ENCODE peak calls at places on chromosomes 4 and X, in four cellular contexts. Y is breast epithelium, Q is colonic mucosa, A is HCT116. G is an unnamed sample. For H3K9me3, the result is how much of the 10 kb centered on the place peaks cover.

GRCh38 chrX:39582091-39582490 is 515.7 kb downstream of the BCOR start:
- DNase-seq in Y (no peak), Q (no peak), A (peak), G (no peak)

GRCh38 chr4:2578106-2578505 is 41.7 kb downstream of the FAM193A start:
- DNase-seq in Y (no peak), Q (no peak), A (no peak), G (no peak)

GRCh38 chr4:1783011-1783410 is 10.1 kb upstream of the FGFR3 start:
- DNase-seq in Y (no peak), Q (no peak), A (no peak), G (no peak)

GRCh38 chr4:23827971-23828680 is 61.7 kb downstream of the PPARGC1A start:
- DNase-seq in Y (no peak), Q (no peak), A (no peak), G (no peak)

GRCh38 chr4:58807843-58808605 is 1697.8 kb upstream of the IGFBP7 start:
- DNase-seq in Y (no peak), Q (no peak), A (no peak), G (no peak)

GRCh38 chr4:147658501-147658900 is 25.5 kb downstream of the PRMT9 start:
- DNase-seq in Y (no peak), Q (no peak), A (no peak), G (no peak)

GRCh38 chr4:101199507-101200285 is 147.6 kb downstream of the PPP3CA start:
- DNase-seq in Y (no peak), Q (no peak), A (no peak), G (no peak)

GRCh38 chr4:128862608-128863313 is 53.3 kb downstream of the JADE1 start:
- DNase-seq in Y (no peak), Q (no peak), A (no peak), G (peak)

GRCh38 chr4:108592674-108592986 is 27.7 kb upstream of the RPL34 start:
- DNase-seq in Y (no peak), Q (no peak), A (no peak), G (no peak)

GRCh38 chrX:34382416-34382815 is 250.3 kb upstream of the FAM47A start:
- DNase-seq in Y (no peak), Q (no peak), A (no peak), G (no peak)

GRCh38 chrX:70134116-70134477 is 850 bp downstream of the IGBP1 start:
- DNase-seq in Y (no peak), Q (peak), A (no peak), G (no peak)

GRCh38 chrX:129522184-129523059 is 868 bp downstream of the SMARCA1 start:
- DNase-seq in Y (peak), Q (peak), A (peak), G (no peak)

GRCh38 chrX:50167366-50167765 is 33.4 kb downstream of the AKAP4 start:
- DNase-seq in Y (no peak), Q (no peak), A (no peak), G (no peak)

GRCh38 chrX:132940727-132941162 is 17.7 kb downstream of the HS6ST2 start:
- DNase-seq in Y (no peak), Q (no peak), A (peak), G (no peak)

GRCh38 chr4:120431180-120431579 is 364.5 kb upstream of the MAD2L1 start:
- DNase-seq in Y (no peak), Q (no peak), A (no peak), G (no peak)

GRCh38 chrX:63963382-63963781 is 178.4 kb upstream of the ARHGEF9 start:
- DNase-seq in Y (no peak), Q (no peak), A (no peak), G (no peak)

GRCh38 chr4:13535118-13535517 is 9.2 kb downstream of the NKX3-2 start:
- DNase-seq in Y (no peak), Q (no peak), A (no peak), G (no peak)

GRCh38 chr4:26787461-26788340 is 72.9 kb upstream of the STIM2 start:
- DNase-seq in Y (peak), Q (peak), A (peak), G (no peak)

GRCh38 chrX:31165241-31166035 is 93.6 kb upstream of the FTHL17 start:
- DNase-seq in Y (no peak), Q (no peak), A (no peak), G (no peak)

GRCh38 chrX:13597928-13598327 is 28.5 kb downstream of the EGFL6 start:
- DNase-seq in Y (no peak), Q (no peak), A (no peak), G (no peak)

GRCh38 chr4:6297266-6297815 is 27.7 kb downstream of the WFS1 start:
- DNase-seq in Y (no peak), Q (no peak), A (no peak), G (no peak)

GRCh38 chr4:88320780-88321373 is 36.5 kb upstream of the PPM1K start:
- DNase-seq in Y (no peak), Q (peak), A (no peak), G (no peak)

GRCh38 chr4:53500552-53500951 is 90.7 kb downstream of the LNX1 start:
- DNase-seq in Y (no peak), Q (no peak), A (no peak), G (no peak)

GRCh38 chr4:142440093-142440492 is 406.0 kb downstream of the INPP4B start:
- DNase-seq in Y (no peak), Q (no peak), A (no peak), G (no peak)

GRCh38 chrX:2589186-2590020 is 88.6 kb upstream of the DHRSX start:
- DNase-seq in Y (no peak), Q (no peak), A (no peak), G (no peak)

GRCh38 chrX:47500541-47500940 is 17.5 kb upstream of the ZNF41 start:
- DNase-seq in Y (no peak), Q (no peak), A (no peak), G (no peak)

GRCh38 chr4:163697121-163697520 is 202.6 kb downstream of the TMA16 start:
- DNase-seq in Y (no peak), Q (no peak), A (no peak), G (no peak)

GRCh38 chr4:185532327-185532726 is 3.0 kb downstream of the PDLIM3 start:
- DNase-seq in Y (no peak), Q (no peak), A (no peak), G (no peak)

GRCh38 chr4:65287071-65287470 is 383.2 kb downstream of the EPHA5 start:
- DNase-seq in Y (no peak), Q (no peak), A (no peak), G (no peak)

GRCh38 chr4:87354168-87355102 is 31.8 kb upstream of the HSD17B13 start:
- DNase-seq in Y (no peak), Q (no peak), A (no peak), G (no peak)

GRCh38 chrX:43500240-43500639 is 155.9 kb upstream of the MAOA start:
- DNase-seq in Y (no peak), Q (no peak), A (no peak), G (no peak)

GRCh38 chrX:23548164-23548563 is 119.1 kb upstream of the PRDX4 start:
- DNase-seq in Y (no peak), Q (no peak), A (no peak), G (no peak)

GRCh38 chrX:155985208-155985607 is 12.3 kb upstream of the IL9R start:
- DNase-seq in Y (no peak), Q (peak), A (no peak), G (no peak)
- H3K9me3 ChIP-seq in Y (under half), Q (under half), A (under half), G (under half)

GRCh38 chrX:74853255-74853654 is 72.0 kb downstream of the NEXMIF start:
- DNase-seq in Y (no peak), Q (no peak), A (no peak), G (no peak)
- H3K9me3 ChIP-seq in Y (half or more), Q (under half), A (under half), G (under half)

DNA sequence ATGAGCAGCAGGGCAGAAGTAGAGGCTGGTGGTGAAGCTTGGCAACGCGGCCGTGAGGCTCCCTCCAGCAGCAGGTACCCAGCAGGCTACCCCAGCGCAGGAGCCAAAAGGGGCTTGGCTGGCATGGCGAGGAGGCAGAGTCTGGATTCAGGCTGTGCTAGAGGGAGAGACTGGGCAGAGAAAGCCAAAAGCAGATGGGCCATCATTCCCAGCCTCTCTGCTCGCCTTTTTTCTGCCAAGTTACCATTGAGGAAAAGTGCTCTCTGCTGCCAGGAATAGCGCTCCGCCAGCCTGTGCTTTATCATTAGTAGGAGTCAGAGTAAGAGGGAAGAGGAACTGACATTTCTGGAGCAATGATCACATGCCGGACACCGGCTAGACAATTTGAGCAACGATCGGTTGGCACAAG is 28.6 kb upstream of the MAP3K15 start:
- DNase-seq in Y (no peak), Q (no peak), A (no peak), G (no peak)
- H3K9me3 ChIP-seq in Y (under half), Q (under half), A (under half), G (under half)

GRCh38 chr4:159682996-159683395 is 580.1 kb downstream of the RAPGEF2 start:
- DNase-seq in Y (no peak), Q (no peak), A (no peak), G (no peak)
- H3K9me3 ChIP-seq in Y (under half), Q (under half), A (under half), G (under half)

GRCh38 chr4:422587-422986 is 76.4 kb downstream of the ZNF721 start:
- DNase-seq in Y (no peak), Q (no peak), A (no peak), G (no peak)
- H3K9me3 ChIP-seq in Y (half or more), Q (under half), A (under half), G (under half)

G was measured in T-helper 17 cell.